ENCODE peak calls at places on chromosomes 6 and 20, in five cellular contexts. Q is lower lobe of right lung; N is HS-27A; K is T-helper 2 cell; Z is CD8-positive, alpha-beta T cell. S is an unnamed sample.

GRCh38 chr20:38137441-38138037 is 27.5 kb downstream of the TGM2 start:
- DNase-seq in Q (peak; percentile 10), N (no peak), K (no peak), Z (no peak), S (no peak)

GRCh38 chr20:41141153-41141815 is 3.9 kb downstream of the PLCG1 start:
- DNase-seq in Q (no peak), N (no peak), K (no peak), Z (no peak), S (no peak)

GRCh38 chr6:158509465-158509864 is 50.4 kb upstream of the TMEM181 start:
- DNase-seq in Q (no peak), N (no peak), K (no peak), Z (no peak), S (no peak)

GRCh38 chr6:24797596-24798216 is 1.0 kb downstream of the ARMH2 start:
- DNase-seq in Q (no peak), N (no peak), K (no peak), Z (no peak), S (no peak)

GRCh38 chr6:93341900-93342613 is 77.3 kb downstream of the EPHA7 start:
- DNase-seq in Q (no peak), N (no peak), K (no peak), Z (no peak), S (no peak)

GRCh38 chr20:25706793-25707192 is 10.1 kb upstream of the ZNF337 start:
- DNase-seq in Q (no peak), N (no peak), K (peak; percentile 11), Z (peak; percentile 46), S (no peak)

GRCh38 chr20:25859649-25860530 is 163.2 kb upstream of the ZNF337 start:
- DNase-seq in Q (peak; percentile 82), N (no peak), K (peak; percentile 76), Z (peak; percentile 77), S (no peak)

GRCh38 chr6:25652007-25652515 is at the start of gene SCGN:
- DNase-seq in Q (peak; percentile 62), N (no peak), K (no peak), Z (peak; percentile 31), S (no peak)

GRCh38 chr6:13159295-13159694 is 169.0 kb downstream of the TBC1D7 start:
- DNase-seq in Q (no peak), N (no peak), K (no peak), Z (no peak), S (no peak)

S was measured in amniotic stem cell.